ENCODE peak calls at places on chromosomes 3 and 15, in six cellular contexts. Z, I, G, O, F and U are unnamed samples.

GRCh38 chr3:144444546-144444945 is 472.9 kb downstream of the DIPK2A start:
- DNase-seq in F (no peak), G (no peak), I (no peak), Z (no peak), O (no peak), U (no peak)

GRCh38 chr3:142118911-142119310 is 30.4 kb downstream of the TFDP2 start:
- DNase-seq in I (no peak), G (no peak), Z (no peak), O (no peak), F (no peak), U (peak)

GRCh38 chr3:172622156-172622555 is 88.7 kb downstream of the NCEH1 start:
- DNase-seq in I (no peak), F (no peak), O (no peak), G (no peak), Z (no peak), U (no peak)

GRCh38 chr3:113436794-113437193 is 4.5 kb downstream of the CFAP44 start:
- DNase-seq in G (no peak), O (no peak), I (peak), Z (no peak), F (no peak), U (no peak)

GRCh38 chr3:38608961-38609360 is 40.5 kb downstream of the SCN5A start:
- DNase-seq in G (no peak), O (no peak), F (no peak), I (no peak), Z (no peak), U (no peak)

GRCh38 chr3:68866157-68866556 is 66.2 kb downstream of the TAFA4 start:
- DNase-seq in G (no peak), I (no peak), Z (no peak), O (no peak), F (no peak), U (peak)

GRCh38 chr3:177618873-177619771 is 421.8 kb upstream of the TBL1XR1 start:
- DNase-seq in Z (no peak), F (no peak), I (no peak), O (no peak), G (no peak), U (no peak)

GRCh38 chr15:91238664-91239428 is 138.8 kb downstream of the SV2B start:
- DNase-seq in F (no peak), I (no peak), G (no peak), O (no peak), Z (no peak), U (no peak)

GRCh38 chr3:108973019-108973418 is 19.3 kb upstream of the GUCA1C start:
- DNase-seq in O (no peak), G (no peak), Z (no peak), I (no peak), F (no peak), U (no peak)

GRCh38 chr3:124034809-124035152 is 42.9 kb upstream of the ROPN1 start:
- DNase-seq in Z (no peak), I (no peak), G (no peak), O (no peak), F (no peak), U (no peak)

GRCh38 chr15:70318594-70318993 is 220.9 kb upstream of the TLE3 start:
- DNase-seq in G (no peak), I (no peak), Z (no peak), O (no peak), F (no peak), U (no peak)

GRCh38 chr3:197406266-197406665 is 107.9 kb upstream of the DLG1 start:
- DNase-seq in Z (no peak), O (no peak), I (peak), F (no peak), G (no peak), U (no peak)

GRCh38 chr15:68475449-68475848 is 43.5 kb upstream of the ITGA11 start:
- DNase-seq in I (no peak), F (no peak), Z (no peak), G (no peak), O (no peak), U (no peak)

GRCh38 chr3:127691974-127692373 is 19.2 kb downstream of the ABTB1 start:
- DNase-seq in G (no peak), F (no peak), I (no peak), O (no peak), Z (no peak), U (no peak)

GRCh38 chr3:11477286-11477935 is 166.3 kb downstream of the VGLL4 start:
- DNase-seq in F (no peak), O (no peak), G (no peak), Z (no peak), I (peak), U (peak)

GRCh38 chr3:74789111-74789510 is 174.7 kb upstream of the CNTN3 start:
- DNase-seq in G (no peak), O (no peak), Z (no peak), I (no peak), F (no peak), U (peak)

GRCh38 chr3:87076951-87077350 is 86.0 kb upstream of the VGLL3 start:
- DNase-seq in Z (no peak), O (no peak), I (peak), G (no peak), F (no peak), U (no peak)

GRCh38 chr3:12753275-12754028 is 5.6 kb downstream of the TMEM40 start:
- DNase-seq in Z (no peak), I (no peak), O (no peak), F (no peak), G (no peak), U (no peak)

GRCh38 chr15:88635343-88635742 is 3.5 kb upstream of the ISG20 start:
- DNase-seq in F (peak), O (no peak), I (no peak), Z (no peak), G (no peak), U (no peak)

GRCh38 chr3:52346623-52347530 is 30.8 kb downstream of the DNAH1 start:
- DNase-seq in I (peak), Z (no peak), F (no peak), O (no peak), G (no peak), U (no peak)

GRCh38 chr3:112814256-112814655 is 32.4 kb downstream of the CD200R1L start:
- DNase-seq in G (no peak), Z (no peak), O (no peak), I (peak), F (no peak), U (no peak)

GRCh38 chr3:194572131-194572789 is 61.0 kb downstream of the TMEM44 start:
- DNase-seq in Z (no peak), F (no peak), G (no peak), O (peak), I (peak), U (peak)

GRCh38 chr3:195441051-195441450 is 1.8 kb downstream of the ACAP2 start:
- DNase-seq in O (no peak), Z (no peak), F (no peak), I (no peak), G (no peak), U (no peak)

GRCh38 chr15:33722005-33722672 is 246.2 kb upstream of the CHRM5 start:
- DNase-seq in F (no peak), Z (no peak), I (no peak), G (no peak), O (no peak), U (no peak)